ENCODE peak calls at places on chromosomes 13 and 19, in five cellular contexts. K is endodermal cell, X is fibroblast of lung, F is ovary, L is heart left ventricle. R is an unnamed sample.

GRCh38 chr13:73879346-73880020 is 254.7 kb downstream of the KLF12 start:
- DNase-seq in K (no peak), X (no peak), F (no peak), L (no peak), R (no peak)

GRCh38 chr13:73708393-73708985 is 425.7 kb downstream of the KLF12 start:
- DNase-seq in K (peak; percentile 69), X (peak; percentile 58), F (peak; percentile 28), L (no peak), R (peak; percentile 24)

GRCh38 chr13:26968431-26969335 is 202.9 kb downstream of the USP12 start:
- DNase-seq in K (peak; percentile 65), X (peak; percentile 29), F (no peak), L (no peak), R (peak; percentile 28)

GRCh38 chr19:29576043-29576442 is 30.0 kb upstream of the POP4 start:
- DNase-seq in K (no peak), X (peak; percentile 22), F (no peak), L (no peak), R (no peak)

GRCh38 chr13:75357576-75358295 is 124.2 kb downstream of the TBC1D4 start:
- DNase-seq in K (peak; percentile 76), X (peak; percentile 66), F (peak; percentile 36), L (no peak), R (peak; percentile 65)

GRCh38 chr13:112457485-112457884 is 81.3 kb downstream of the SPACA7 start:
- DNase-seq in K (no peak), X (no peak), F (no peak), L (no peak), R (no peak)

GRCh38 chr19:20079487-20079886 is 1.7 kb downstream of the ZNF90 start:
- DNase-seq in K (no peak), X (no peak), F (no peak), L (no peak), R (no peak)

GRCh38 chr19:6055013-6055795 is 55.1 kb downstream of the RFX2 start:
- DNase-seq in K (no peak), X (no peak), F (no peak), L (no peak), R (no peak)

GRCh38 chr13:99947666-99948065 is 23.9 kb downstream of the ZIC5 start:
- DNase-seq in K (no peak), X (no peak), F (no peak), L (no peak), R (no peak)
- H3K27me3 ChIP-seq in K (peaks cover 26% of the 10 kb centered on the region), X (peaks cover 11% of the 10 kb centered on the region), F (no peaks in the 10 kb centered on the region), L (peaks cover 91% of the 10 kb centered on the region), R (no peaks in the 10 kb centered on the region)

DNA sequence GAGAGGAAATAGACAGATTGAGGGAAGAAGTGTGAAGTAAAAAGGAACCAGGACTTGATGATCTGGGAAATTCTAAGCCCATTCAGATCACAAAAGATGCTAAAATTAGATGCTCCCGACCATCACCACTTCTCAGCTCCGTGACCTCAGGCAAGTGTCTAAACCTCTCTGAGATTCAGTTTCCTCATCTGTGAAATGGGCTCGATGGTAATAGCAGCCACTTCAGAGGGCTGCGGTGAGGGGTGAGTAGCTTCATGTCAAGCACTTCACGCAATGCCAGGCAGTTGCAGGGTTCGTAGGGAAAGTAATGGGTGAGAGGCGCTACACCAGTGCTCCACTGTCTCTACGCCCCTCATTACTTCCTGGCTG is 9.0 kb upstream of the NFIC start:
- DNase-seq in K (no peak), X (no peak), F (no peak), L (no peak), R (no peak)
- H3K27me3 ChIP-seq in K (peaks cover 86% of the 10 kb centered on the region), X (no peaks in the 10 kb centered on the region), F (no peaks in the 10 kb centered on the region), L (no peaks in the 10 kb centered on the region), R (no peaks in the 10 kb centered on the region)

DNA sequence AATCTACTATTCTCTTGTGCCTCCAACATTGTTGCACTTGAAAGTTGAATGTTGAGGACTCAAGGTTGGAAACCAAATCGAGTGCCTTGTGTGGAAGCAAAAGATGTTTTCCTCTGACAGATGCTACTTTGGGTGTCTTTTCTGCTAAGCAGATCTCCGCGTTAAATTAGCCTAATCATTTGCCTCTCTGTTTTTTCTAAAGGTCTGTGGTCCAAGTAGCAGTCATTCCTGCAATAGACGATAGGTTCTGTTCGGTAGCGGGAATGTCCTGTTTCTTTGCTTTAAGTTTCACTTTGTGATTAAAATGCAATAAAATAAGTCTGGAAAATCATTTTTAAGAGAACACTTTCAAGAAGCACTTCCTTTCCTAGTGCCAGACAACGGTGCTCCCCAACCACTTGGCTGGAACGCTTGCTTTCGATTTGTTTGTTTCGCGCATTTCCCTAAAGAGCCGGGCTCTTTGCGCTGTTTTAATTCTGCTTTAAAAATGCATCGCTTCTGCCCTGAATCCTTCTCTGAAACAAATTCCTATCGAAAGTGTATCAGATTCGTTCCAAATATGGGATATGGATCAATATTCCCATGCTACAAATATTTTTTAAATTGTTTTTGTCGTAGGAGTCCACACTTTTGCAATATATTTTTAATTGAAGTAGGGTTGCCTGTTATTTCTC is 14.1 kb downstream of the ZIC2 start:
- DNase-seq in K (peak; percentile 68), X (no peak), F (no peak), L (no peak), R (peak; percentile 57)
- H3K27me3 ChIP-seq in K (peaks cover 51% of the 10 kb centered on the region), X (peaks cover 65% of the 10 kb centered on the region), F (peaks cover 6% of the 10 kb centered on the region), L (peaks cover 100% of the 10 kb centered on the region), R (no peaks in the 10 kb centered on the region)

DNA sequence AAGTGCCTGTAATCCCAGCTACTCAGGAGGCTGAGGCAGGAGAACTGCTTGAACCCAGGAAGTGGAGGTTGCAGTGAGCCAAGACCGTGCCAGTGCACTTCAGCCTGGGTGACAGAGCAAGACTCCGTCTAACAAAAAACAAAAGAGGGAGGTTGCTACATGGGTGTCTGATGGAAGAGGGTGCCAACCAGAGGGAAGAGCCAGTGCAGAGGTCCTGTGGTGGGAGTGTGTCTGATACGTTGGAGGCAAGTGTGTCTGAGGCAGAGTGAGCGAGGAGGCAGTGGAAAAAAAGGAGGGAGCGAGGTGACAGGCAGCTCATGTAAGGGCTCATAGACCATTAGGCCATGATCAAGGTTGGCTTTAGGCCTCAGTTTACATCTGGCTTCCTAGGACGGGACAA is 6.8 kb downstream of the PDE4A start:
- DNase-seq in K (no peak), X (no peak), F (no peak), L (no peak), R (no peak)
- H3K27me3 ChIP-seq in K (peaks cover 98% of the 10 kb centered on the region), X (peaks cover 6% of the 10 kb centered on the region), F (peaks cover 9% of the 10 kb centered on the region), L (peaks cover 35% of the 10 kb centered on the region), R (peaks cover 24% of the 10 kb centered on the region)

DNA sequence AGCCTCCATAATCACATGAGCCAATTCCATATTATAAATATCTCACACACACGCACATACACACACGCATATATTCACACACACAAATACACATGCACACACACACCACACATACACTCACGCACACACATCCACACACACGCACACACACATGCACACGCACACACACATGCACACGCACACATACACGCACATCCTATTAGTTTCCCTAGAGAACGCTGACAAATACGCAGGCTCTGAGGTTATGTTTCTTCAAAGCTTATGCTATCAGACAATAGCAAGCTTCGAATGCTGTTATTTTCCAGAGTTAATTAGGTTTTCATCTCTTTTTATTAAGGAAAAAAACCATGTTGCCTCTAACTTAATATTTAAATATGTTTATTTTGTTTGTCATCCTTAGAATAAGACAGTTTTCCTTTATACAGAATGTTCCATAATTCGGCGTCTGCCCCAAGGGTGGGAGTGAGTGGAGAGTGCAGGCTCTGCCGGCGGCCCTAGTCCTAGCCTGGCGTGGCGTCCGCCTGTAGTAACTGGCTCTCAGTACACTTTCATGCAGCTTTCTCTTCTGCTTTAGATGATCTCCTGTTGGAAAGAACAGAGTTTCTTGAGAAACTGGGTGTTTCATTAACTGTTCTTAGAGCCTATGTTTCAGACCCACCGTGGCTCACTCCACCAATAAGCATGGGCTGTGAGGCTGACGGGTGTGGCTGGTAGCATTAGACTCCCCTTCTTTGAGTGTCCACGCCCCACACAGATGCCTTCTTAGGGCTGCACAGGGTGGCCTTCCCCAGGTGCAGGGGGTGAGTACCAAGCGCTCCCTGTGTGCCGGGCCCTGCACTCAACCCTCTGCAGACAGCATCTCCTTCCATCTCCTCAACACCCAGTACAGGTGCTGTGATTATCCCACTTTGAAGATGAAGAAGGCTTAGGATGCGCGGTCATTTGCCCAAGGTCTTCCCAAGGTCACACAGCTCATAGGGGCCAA is 30.4 kb upstream of the ANKRD10 start:
- DNase-seq in K (no peak), X (no peak), F (no peak), L (no peak), R (no peak)
- H3K27me3 ChIP-seq in K (no peaks in the 10 kb centered on the region), X (no peaks in the 10 kb centered on the region), F (no peaks in the 10 kb centered on the region), L (no peaks in the 10 kb centered on the region), R (no peaks in the 10 kb centered on the region)

DNA sequence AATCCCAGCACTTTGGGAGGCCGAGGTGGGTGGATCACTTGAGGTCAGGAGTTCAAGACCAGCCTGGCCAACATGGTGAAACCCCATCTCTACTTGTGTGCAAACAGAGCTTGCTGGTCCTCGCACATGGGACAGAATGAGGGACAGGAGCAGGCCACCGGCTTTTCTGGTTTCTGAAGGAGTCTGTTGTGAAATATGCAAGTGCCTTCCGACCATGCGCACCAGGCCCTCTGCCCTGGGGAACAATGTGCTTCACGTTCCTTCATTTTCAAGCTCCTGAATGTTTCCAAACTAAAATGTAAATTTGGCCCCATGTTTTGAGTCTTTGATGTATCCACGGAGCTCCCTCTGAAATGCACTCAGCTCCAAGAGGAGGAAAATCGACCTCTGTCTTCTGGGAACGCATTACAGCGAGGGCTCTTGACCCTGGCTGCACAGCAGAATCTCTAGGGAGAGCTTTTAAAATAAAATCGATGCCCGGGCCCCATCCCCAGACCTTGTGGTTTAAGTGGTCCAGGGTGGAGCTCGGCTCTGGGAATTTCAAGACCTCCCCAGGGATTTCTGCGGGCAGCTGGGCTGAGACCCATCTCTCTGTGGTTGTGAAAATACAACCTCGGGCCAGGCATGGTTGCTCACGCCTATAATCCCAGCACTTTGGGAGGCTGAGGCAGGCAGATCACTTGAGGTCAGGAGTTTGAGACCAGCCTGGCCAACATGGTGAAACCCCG is 9.3 kb upstream of the ACP4 start:
- DNase-seq in K (no peak), X (no peak), F (no peak), L (no peak), R (no peak)
- H3K27me3 ChIP-seq in K (peaks cover 39% of the 10 kb centered on the region), X (peaks cover 14% of the 10 kb centered on the region), F (no peaks in the 10 kb centered on the region), L (peaks cover 70% of the 10 kb centered on the region), R (peaks cover 52% of the 10 kb centered on the region)

GRCh38 chr19:10431254-10431942 is 11.1 kb downstream of the PDE4A start:
- DNase-seq in K (peak; percentile 70), X (peak; percentile 39), F (no peak), L (peak; percentile 27), R (peak; percentile 59)
- H3K27me3 ChIP-seq in K (peaks cover 70% of the 10 kb centered on the region), X (peaks cover 4% of the 10 kb centered on the region), F (peaks cover 9% of the 10 kb centered on the region), L (no peaks in the 10 kb centered on the region), R (peaks cover 8% of the 10 kb centered on the region)